ENCODE peak calls at places on chromosomes 1 and 21, in six cellular contexts. X is mesenchymal stem cell, K is neuronal stem cell, G is IMR-90, A is H9, Y is H1. Z is an unnamed sample.

GRCh38 chr1:31811605-31812004 is 4.2 kb downstream of the SPOCD1 start:
- DNase-seq in X (peak; percentile 70), K (peak; percentile 75), G (peak; percentile 78), A (peak; percentile 71), Y (no peak), Z (peak; percentile 92)

GRCh38 chr1:74368335-74368734 is 133.1 kb downstream of the TNNI3K start:
- DNase-seq in X (no peak), K (no peak), G (peak; percentile 47), A (no peak), Y (no peak), Z (no peak)

GRCh38 chr21:35508389-35508888 is 459.3 kb upstream of the RUNX1 start:
- DNase-seq in X (peak; percentile 91), K (peak; percentile 17), G (peak; percentile 65), A (peak; percentile 56), Y (peak; percentile 52), Z (peak; percentile 94)

GRCh38 chr1:27588256-27589232 is 15.4 kb downstream of the AHDC1 start:
- DNase-seq in X (peak; percentile 53), K (no peak), G (peak; percentile 75), A (no peak), Y (no peak), Z (no peak)

GRCh38 chr1:211734791-211735190 is 59.4 kb upstream of the NEK2 start:
- DNase-seq in X (no peak), K (no peak), G (no peak), A (no peak), Y (no peak), Z (no peak)

GRCh38 chr1:55813619-55814018 is 598.5 kb upstream of the USP24 start:
- DNase-seq in X (peak; percentile 79), K (no peak), G (peak; percentile 82), A (no peak), Y (no peak), Z (no peak)

GRCh38 chr1:107649023-107649422 is 316.0 kb downstream of the VAV3 start:
- DNase-seq in X (no peak), K (no peak), G (peak; percentile 28), A (no peak), Y (no peak), Z (peak; percentile 8)

GRCh38 chr1:6087402-6087772 is 41.7 kb downstream of the KCNAB2 start:
- DNase-seq in X (no peak), K (no peak), G (no peak), A (no peak), Y (no peak), Z (no peak)

GRCh38 chr1:206663832-206664652 is 20.7 kb upstream of the MAPKAPK2 start:
- DNase-seq in X (peak; percentile 68), K (peak; percentile 89), G (peak; percentile 66), A (peak; percentile 85), Y (peak; percentile 92), Z (peak; percentile 86)

GRCh38 chr21:24025101-24025500 is 1582.2 kb downstream of the MRPL39 start:
- DNase-seq in X (no peak), K (no peak), G (no peak), A (no peak), Y (no peak), Z (no peak)

GRCh38 chr1:60634106-60634505 is 448.3 kb upstream of the NFIA start:
- DNase-seq in X (no peak), K (no peak), G (no peak), A (no peak), Y (no peak), Z (no peak)

GRCh38 chr1:236301080-236301957 is 19.6 kb upstream of the ERO1B start:
- DNase-seq in X (no peak), K (no peak), G (no peak), A (no peak), Y (no peak), Z (no peak)

GRCh38 chr1:221268295-221268694 is 389.1 kb downstream of the HLX start:
- DNase-seq in X (peak; percentile 78), K (no peak), G (peak; percentile 92), A (no peak), Y (no peak), Z (no peak)

GRCh38 chr1:26097696-26098095 is 13.9 kb upstream of the PDIK1L start:
- DNase-seq in X (peak; percentile 61), K (no peak), G (peak; percentile 55), A (no peak), Y (no peak), Z (peak; percentile 68)

GRCh38 chr1:165259706-165260105 is 96.8 kb downstream of the LMX1A start:
- DNase-seq in X (no peak), K (no peak), G (no peak), A (no peak), Y (no peak), Z (no peak)

GRCh38 chr1:24705260-24706073 is 39.8 kb upstream of the CLIC4 start:
- DNase-seq in X (peak; percentile 93), K (peak; percentile 54), G (peak; percentile 87), A (peak; percentile 94), Y (peak; percentile 82), Z (peak; percentile 95)

GRCh38 chr1:20058531-20058930 is 11.5 kb upstream of the PLA2G5 start:
- DNase-seq in X (peak; percentile 14), K (no peak), G (peak; percentile 82), A (no peak), Y (peak; percentile 2), Z (no peak)

GRCh38 chr1:244200596-244200995 is 149.5 kb downstream of the ZBTB18 start:
- DNase-seq in X (no peak), K (no peak), G (no peak), A (no peak), Y (no peak), Z (no peak)

GRCh38 chr1:211959221-211959620 is 76.1 kb downstream of the INTS7 start:
- DNase-seq in X (no peak), K (no peak), G (no peak), A (no peak), Y (no peak), Z (no peak)

GRCh38 chr1:24555591-24556413 is at the start of gene NCMAP:
- DNase-seq in X (no peak), K (no peak), G (no peak), A (peak; percentile 52), Y (peak; percentile 71), Z (peak; percentile 47)

GRCh38 chr1:26102046-26102925 is 9.3 kb upstream of the PDIK1L start:
- DNase-seq in X (no peak), K (no peak), G (peak; percentile 47), A (no peak), Y (no peak), Z (no peak)

GRCh38 chr1:205497351-205497750 is 7.1 kb upstream of the CDK18 start:
- DNase-seq in X (no peak), K (no peak), G (no peak), A (no peak), Y (no peak), Z (no peak)
- H2BK15ac ChIP-seq in X (no peak overlapping the region), K (no peak overlapping the region), G (no peak overlapping the region), A (no peak overlapping the region), Y (peak overlapping the region; percentile 40), Z (no peak overlapping the region)

DNA sequence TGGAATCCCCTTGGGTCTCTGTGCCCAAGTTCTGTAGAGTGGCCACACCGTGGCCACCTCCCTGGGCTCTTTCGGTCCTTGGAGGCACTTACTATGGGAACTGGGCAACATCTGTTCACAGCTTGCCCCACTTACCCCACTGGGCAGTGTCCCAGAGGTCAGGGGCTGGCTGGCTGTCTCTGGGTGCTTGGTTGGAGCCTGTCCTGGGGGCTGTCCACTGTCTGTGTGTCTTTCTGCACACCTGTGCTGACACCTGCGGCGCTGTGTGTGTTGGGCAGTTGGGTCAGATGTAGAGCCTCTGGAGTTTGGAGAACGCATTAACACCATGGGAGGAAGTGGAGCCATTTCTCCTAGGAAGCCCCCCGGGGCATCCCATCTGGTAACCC is 1.3 kb upstream of the TMEM54 start:
- DNase-seq in X (no peak), K (no peak), G (no peak), A (no peak), Y (no peak), Z (no peak)
- H2BK15ac ChIP-seq in X (no peak overlapping the region), K (no peak overlapping the region), G (no peak overlapping the region), A (no peak overlapping the region), Y (no peak overlapping the region), Z (no peak overlapping the region)

GRCh38 chr1:2106681-2107405 is 56.6 kb downstream of the PRKCZ start:
- DNase-seq in X (no peak), K (no peak), G (no peak), A (no peak), Y (no peak), Z (no peak)

GRCh38 chr1:2103901-2104590 is 53.8 kb downstream of the PRKCZ start:
- DNase-seq in X (no peak), K (no peak), G (no peak), A (no peak), Y (no peak), Z (no peak)

GRCh38 chr1:2107586-2108212 is 57.5 kb downstream of the PRKCZ start:
- DNase-seq in X (no peak), K (no peak), G (no peak), A (no peak), Y (no peak), Z (no peak)

GRCh38 chr1:2104621-2105427 is 54.6 kb downstream of the PRKCZ start:
- DNase-seq in X (no peak), K (no peak), G (peak; percentile 30), A (peak; percentile 65), Y (no peak), Z (peak; percentile 36)

DNA sequence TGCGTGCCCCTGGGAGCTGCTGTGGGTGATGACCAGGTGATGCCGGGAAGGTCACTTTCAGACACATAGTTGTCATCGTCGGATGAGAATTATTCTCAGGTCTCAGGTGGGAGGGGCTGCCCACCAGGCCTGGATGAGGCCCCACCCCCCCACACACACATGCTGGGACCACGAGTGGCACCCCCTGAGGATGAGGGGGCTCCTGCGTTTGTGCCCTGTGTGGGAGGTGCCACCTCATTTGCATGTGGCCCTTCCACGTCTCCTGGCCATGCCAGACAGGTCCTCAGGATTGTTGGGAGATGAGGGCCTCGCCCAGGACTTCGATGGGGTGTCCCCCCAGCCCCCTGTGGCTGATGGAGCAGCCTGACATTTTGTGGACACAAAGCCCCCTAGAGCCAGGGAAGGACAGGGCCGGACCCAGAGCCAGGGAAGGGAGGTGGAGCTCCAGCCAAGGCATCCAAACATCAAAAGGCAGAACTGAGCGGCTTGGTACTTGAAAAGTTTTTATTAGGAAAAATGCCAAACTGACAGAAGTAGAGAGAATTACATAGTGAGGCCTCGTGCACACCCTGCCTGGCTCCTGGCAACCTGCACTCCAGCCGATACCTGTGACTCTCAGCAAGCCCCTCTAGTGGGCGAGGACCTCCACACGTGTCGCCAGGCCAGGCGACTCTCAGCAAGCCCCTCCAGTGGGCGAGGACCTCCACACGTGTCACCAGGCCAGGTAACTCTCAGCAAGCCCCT is 55.7 kb downstream of the PRKCZ start:
- DNase-seq in X (no peak), K (no peak), G (no peak), A (no peak), Y (no peak), Z (no peak)
- H2BK15ac ChIP-seq in X (peak overlapping the region; percentile 2), K (no peak overlapping the region), G (no peak overlapping the region), A (no peak overlapping the region), Y (no peak overlapping the region), Z (no peak overlapping the region)

GRCh38 chr1:229063154-229063553 is 207.8 kb upstream of the RAB4A start:
- DNase-seq in X (no peak), K (no peak), G (no peak), A (no peak), Y (no peak), Z (no peak)

GRCh38 chr1:229066591-229066990 is 204.3 kb upstream of the RAB4A start:
- DNase-seq in X (no peak), K (no peak), G (no peak), A (no peak), Y (no peak), Z (no peak)

GRCh38 chr1:229067546-229067945 is 203.4 kb upstream of the RAB4A start:
- DNase-seq in X (no peak), K (no peak), G (no peak), A (no peak), Y (no peak), Z (no peak)

GRCh38 chr1:229064320-229064908 is 206.5 kb upstream of the RAB4A start:
- DNase-seq in X (peak; percentile 7), K (no peak), G (no peak), A (no peak), Y (no peak), Z (no peak)

GRCh38 chr1:229065613-229066012 is 205.3 kb upstream of the RAB4A start:
- DNase-seq in X (no peak), K (no peak), G (no peak), A (no peak), Y (no peak), Z (no peak)
- H2BK15ac ChIP-seq in X (no peak overlapping the region), K (no peak overlapping the region), G (no peak overlapping the region), A (no peak overlapping the region), Y (no peak overlapping the region), Z (no peak overlapping the region)

Z was measured in mesendoderm.